ENCODE peak calls at places on chromosomes 7 and 10, in ten cellular contexts. F is lower leg skin, B is AG09309, J is tibial nerve, M is cardiac muscle cell, W is pancreas, T is Panc1, K is epithelial cell of esophagus, I is NB4, Y is neural progenitor cell. G is an unnamed sample.

GRCh38 chr10:60425392-60426110 is 35.9 kb upstream of the ANK3 start:
- DNase-seq in F (no peak), B (no peak), J (no peak), M (no peak), W (no peak), T (no peak), K (peak; percentile 77), I (no peak), Y (no peak), G (no peak)

GRCh38 chr10:116055252-116055918 is 217.6 kb downstream of the GFRA1 start:
- DNase-seq in F (no peak), B (no peak), J (no peak), M (no peak), W (no peak), T (no peak), K (no peak), I (no peak), Y (no peak), G (no peak)

GRCh38 chr10:14414901-14415300 is 84.2 kb upstream of the FRMD4A start:
- DNase-seq in F (no peak), B (no peak), J (no peak), M (no peak), W (no peak), T (no peak), K (peak; percentile 36), I (no peak), Y (no peak), G (no peak)

GRCh38 chr7:13159467-13160184 is 472.2 kb downstream of the ARL4A start:
- DNase-seq in F (no peak), B (no peak), J (no peak), M (no peak), W (no peak), T (no peak), K (no peak), I (no peak), Y (no peak), G (no peak)

GRCh38 chr10:20254078-20254477 is 437.8 kb downstream of the PLXDC2 start:
- DNase-seq in F (no peak), B (no peak), J (peak; percentile 18), M (no peak), W (no peak), T (no peak), K (no peak), I (no peak), Y (no peak), G (no peak)

GRCh38 chr10:7488418-7488829 is 77.6 kb upstream of the SFMBT2 start:
- DNase-seq in F (no peak), B (no peak), J (peak; percentile 41), M (peak; percentile 67), W (no peak), T (no peak), K (peak; percentile 7), I (peak; percentile 48), Y (no peak), G (no peak)

GRCh38 chr7:16428672-16429071 is 7.3 kb upstream of the CRPPA start:
- DNase-seq in F (no peak), B (peak; percentile 38), J (no peak), M (no peak), W (no peak), T (no peak), K (peak; percentile 14), I (peak; percentile 26), Y (no peak), G (no peak)

GRCh38 chr10:103653581-103654020 is 160.1 kb downstream of the NEURL1 start:
- DNase-seq in F (no peak), B (no peak), J (no peak), M (no peak), W (no peak), T (no peak), K (peak; percentile 40), I (no peak), Y (peak; percentile 26), G (no peak)

DNA sequence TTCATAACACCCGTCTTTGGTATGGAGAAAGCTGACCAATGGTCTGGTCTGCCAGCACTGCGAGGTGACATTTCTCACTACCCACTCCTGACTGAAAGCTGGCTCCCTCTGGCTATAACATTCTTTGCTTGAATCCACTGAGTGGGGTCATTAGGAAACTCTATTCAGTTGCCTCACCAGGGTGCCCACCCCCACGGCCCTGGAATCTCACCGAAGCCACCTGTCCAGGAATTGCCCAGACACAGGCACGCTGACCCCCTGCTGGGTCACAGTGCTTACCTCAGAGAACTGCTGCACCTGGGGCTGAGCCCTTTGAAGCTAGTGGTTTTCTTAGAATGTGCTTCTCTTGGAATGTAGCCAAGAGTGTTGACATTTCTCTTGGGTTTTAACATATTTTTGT is 28.6 kb downstream of the HECW1 start:
- DNase-seq in F (no peak), B (no peak), J (no peak), M (no peak), W (no peak), T (no peak), K (no peak), I (no peak), Y (peak; percentile 29), G (no peak)
- TF ChIP-seq CTCF in F (no peak), B (no peak), J (no peak), M (no peak), W (no peak), T (no peak), K (no peak), I (no peak), Y (no peak), G (no peak)

GRCh38 chr7:14385074-14385473 is 395.6 kb upstream of the ETV1 start:
- DNase-seq in F (no peak), B (no peak), J (no peak), M (no peak), W (no peak), T (no peak), K (peak; percentile 40), I (no peak), Y (no peak), G (no peak)

GRCh38 chr7:14377646-14378266 is 388.3 kb upstream of the ETV1 start:
- DNase-seq in F (no peak), B (peak; percentile 35), J (no peak), M (no peak), W (no peak), T (no peak), K (no peak), I (no peak), Y (no peak), G (no peak)

GRCh38 chr7:14380881-14381280 is 391.4 kb upstream of the ETV1 start:
- DNase-seq in F (no peak), B (no peak), J (no peak), M (no peak), W (no peak), T (no peak), K (peak; percentile 8), I (no peak), Y (no peak), G (no peak)

GRCh38 chr7:14381306-14381705 is 391.8 kb upstream of the ETV1 start:
- DNase-seq in F (no peak), B (peak; percentile 13), J (no peak), M (no peak), W (no peak), T (no peak), K (peak; percentile 18), I (no peak), Y (no peak), G (no peak)

GRCh38 chr7:14381936-14382335 is 392.5 kb upstream of the ETV1 start:
- DNase-seq in F (no peak), B (no peak), J (no peak), M (no peak), W (no peak), T (no peak), K (no peak), I (no peak), Y (no peak), G (no peak)
- H3K4me3 ChIP-seq in F (no peak overlapping the region), B (no peak overlapping the region), J (no peak overlapping the region), M (no peak overlapping the region), W (no peak overlapping the region), T (no peak overlapping the region), K (no peak overlapping the region), I (no peak overlapping the region), Y (no peak overlapping the region), G (no peak overlapping the region)

GRCh38 chr7:156590212-156590611 is 50.4 kb upstream of the RNF32 start:
- DNase-seq in F (no peak), B (no peak), J (no peak), M (no peak), W (no peak), T (no peak), K (no peak), I (no peak), Y (no peak), G (no peak)

GRCh38 chr7:156592124-156592884 is 48.3 kb upstream of the RNF32 start:
- DNase-seq in F (no peak), B (no peak), J (no peak), M (no peak), W (no peak), T (no peak), K (no peak), I (no peak), Y (no peak), G (no peak)

GRCh38 chr7:156585025-156585648 is 55.4 kb upstream of the RNF32 start:
- DNase-seq in F (no peak), B (no peak), J (no peak), M (no peak), W (no peak), T (no peak), K (no peak), I (no peak), Y (peak; percentile 41), G (no peak)

GRCh38 chr7:156585926-156586325 is 54.6 kb upstream of the RNF32 start:
- DNase-seq in F (no peak), B (no peak), J (no peak), M (no peak), W (no peak), T (no peak), K (no peak), I (no peak), Y (no peak), G (no peak)

DNA sequence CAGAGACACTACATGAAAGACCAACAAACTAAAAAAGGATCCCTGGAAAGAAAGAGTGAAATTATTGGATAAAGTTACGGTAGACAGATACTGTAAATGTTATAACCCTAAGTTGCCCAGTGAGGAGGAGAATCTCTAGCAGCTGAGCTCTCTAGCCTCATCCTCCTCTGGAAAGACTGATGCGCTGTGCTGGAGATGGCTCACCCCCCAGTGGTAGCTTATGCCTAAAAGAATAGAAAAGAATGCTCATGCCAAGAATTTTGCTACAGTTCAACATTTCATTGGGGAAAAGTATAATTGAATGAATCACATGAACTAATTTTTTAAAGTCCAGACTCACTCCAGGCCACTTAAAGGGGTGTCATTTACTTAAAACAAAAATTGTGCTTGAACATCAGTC is 50.8 kb upstream of the RNF32 start:
- DNase-seq in F (no peak), B (no peak), J (no peak), M (no peak), W (no peak), T (no peak), K (no peak), I (no peak), Y (no peak), G (no peak)
- TF ChIP-seq CTCF in F (no peak), B (no peak), J (no peak), M (no peak), W (no peak), T (no peak), K (no peak), I (no peak), Y (no peak), G (no peak)

DNA sequence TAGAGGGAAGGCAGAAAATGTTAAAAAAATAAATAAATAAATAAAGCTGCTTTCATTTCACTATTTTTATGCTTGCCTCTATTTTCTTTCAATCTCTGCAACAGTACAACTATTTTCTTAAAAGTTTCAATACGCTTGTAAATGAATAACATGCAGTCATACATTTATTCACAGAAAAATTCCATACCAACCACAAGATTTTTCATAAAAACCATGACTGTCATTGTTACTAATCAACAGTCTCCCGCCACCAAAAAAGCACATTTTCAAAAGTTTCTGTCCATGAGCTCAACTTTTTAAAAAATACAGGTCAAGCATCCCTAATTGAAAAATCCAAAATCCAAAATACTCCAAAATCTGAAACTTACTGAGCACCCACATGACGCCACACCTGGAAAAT is 5.3 kb downstream of the PARD3 start:
- DNase-seq in F (no peak), B (no peak), J (no peak), M (no peak), W (no peak), T (no peak), K (no peak), I (no peak), Y (no peak), G (no peak)
- H3K4me3 ChIP-seq in F (no peak overlapping the region), B (peak overlapping the region; percentile 41), J (no peak overlapping the region), M (no peak overlapping the region), W (no peak overlapping the region), T (no peak overlapping the region), K (no peak overlapping the region), I (no peak overlapping the region), Y (no peak overlapping the region), G (peak overlapping the region; percentile 34)